ENCODE peak calls at places on chromosomes 3 and 15, in five cellular contexts. J, S, B, H and T are unnamed samples.

GRCh38 chr15:29569533-29570092 is 252.7 kb downstream of the TJP1 start:
- DNase-seq in B (peak), J (no peak), S (peak), H (peak), T (no peak)

GRCh38 chr3:144774897-144775296 is 803.3 kb downstream of the DIPK2A start:
- DNase-seq in H (no peak), J (no peak), S (no peak), B (no peak), T (no peak)

GRCh38 chr3:159654183-159655134 is 334.2 kb upstream of the IL12A start:
- DNase-seq in B (no peak), H (no peak), S (no peak), J (no peak), T (no peak)

GRCh38 chr3:159859424-159859823 is 129.2 kb upstream of the IL12A start:
- DNase-seq in B (no peak), J (no peak), S (no peak), H (no peak), T (no peak)

GRCh38 chr3:170532573-170532972 is 53.3 kb downstream of the SLC7A14 start:
- DNase-seq in S (no peak), B (no peak), J (no peak), H (no peak), T (no peak)

GRCh38 chr3:20798666-20799065 is 612.7 kb upstream of the SGO1 start:
- DNase-seq in B (no peak), H (no peak), J (no peak), S (no peak), T (no peak)

GRCh38 chr3:121649645-121650044 is 11.1 kb downstream of the HCLS1 start:
- DNase-seq in H (no peak), B (no peak), S (no peak), J (peak), T (no peak)

GRCh38 chr3:64863811-64864210 is 176.0 kb upstream of the ADAMTS9 start:
- DNase-seq in H (no peak), S (no peak), J (no peak), B (no peak), T (no peak)

GRCh38 chr15:82228750-82229149 is 33.8 kb downstream of the EFL1 start:
- DNase-seq in H (no peak), S (no peak), J (peak), B (no peak), T (peak)

GRCh38 chr3:124126446-124127017 is 134.6 kb upstream of the ROPN1 start:
- DNase-seq in J (no peak), B (no peak), H (no peak), S (no peak), T (no peak)

GRCh38 chr3:39166134-39166710 is 12.8 kb upstream of the CSRNP1 start:
- DNase-seq in S (no peak), J (peak), B (no peak), H (no peak), T (peak)

GRCh38 chr15:37586976-37587375 is 347.5 kb upstream of the TMCO5A start:
- DNase-seq in H (no peak), B (no peak), J (peak), S (no peak), T (peak)

GRCh38 chr3:10242182-10243065 is 5.8 kb upstream of the TATDN2 start:
- DNase-seq in J (peak), H (no peak), B (no peak), S (no peak), T (peak)

GRCh38 chr3:43752908-43753307 is 62.2 kb downstream of the ABHD5 start:
- DNase-seq in J (peak), H (no peak), B (no peak), S (no peak), T (no peak)

GRCh38 chr3:73484656-73485248 is 140.0 kb downstream of the PDZRN3 start:
- DNase-seq in S (no peak), B (peak), J (peak), H (no peak), T (no peak)

GRCh38 chr15:58793862-58794261 is 22.8 kb downstream of the MINDY2 start:
- DNase-seq in J (no peak), S (no peak), B (no peak), H (no peak), T (no peak)

GRCh38 chr3:50520849-50521248 is 17.4 kb upstream of the CACNA2D2 start:
- DNase-seq in B (no peak), S (no peak), H (no peak), J (no peak), T (no peak)

GRCh38 chr15:58404722-58405121 is 27.1 kb upstream of the LIPC start:
- DNase-seq in S (no peak), J (no peak), H (no peak), B (no peak), T (no peak)

GRCh38 chr15:47289667-47290066 is 427.6 kb upstream of the SEMA6D start:
- DNase-seq in J (no peak), S (no peak), B (no peak), H (no peak), T (no peak)

DNA sequence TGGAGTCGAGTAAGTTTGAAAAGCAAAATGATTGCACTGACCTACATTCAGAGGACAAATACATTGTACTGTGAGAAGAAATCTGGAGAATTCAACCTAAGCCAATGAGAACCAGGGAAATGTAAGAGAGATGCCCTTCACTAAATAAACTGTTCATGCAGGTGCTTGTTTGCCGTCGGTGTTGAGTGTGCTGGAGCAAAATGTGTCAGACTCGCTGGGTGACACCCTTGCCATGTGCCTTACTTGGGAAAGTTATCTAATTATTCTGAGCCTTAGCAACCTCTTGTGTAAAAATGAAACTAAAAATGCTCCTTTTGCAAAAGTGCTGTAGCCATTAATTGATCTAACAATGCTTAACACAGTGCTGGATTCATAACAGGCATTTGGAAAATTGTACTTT is 140.4 kb downstream of the GABRB3 start:
- DNase-seq in H (no peak), B (no peak), S (no peak), J (no peak), T (no peak)
- H2BK15ac ChIP-seq in H (no peak), B (no peak), S (no peak), J (no peak), T (no peak)

GRCh38 chr15:91306155-91306554 is 206.1 kb downstream of the SV2B start:
- DNase-seq in S (no peak), J (no peak), H (no peak), B (no peak), T (no peak)

GRCh38 chr15:91308855-91309254 is 208.8 kb downstream of the SV2B start:
- DNase-seq in J (no peak), S (no peak), H (no peak), B (no peak), T (no peak)

GRCh38 chr15:91307561-91307960 is 207.5 kb downstream of the SV2B start:
- DNase-seq in H (no peak), B (no peak), J (no peak), S (no peak), T (no peak)

GRCh38 chr15:91304794-91305193 is 204.7 kb downstream of the SV2B start:
- DNase-seq in B (no peak), S (no peak), H (no peak), J (no peak), T (no peak)

GRCh38 chr15:91308209-91308608 is 208.2 kb downstream of the SV2B start:
- DNase-seq in J (no peak), S (no peak), H (no peak), B (no peak), T (no peak)
- H4K91ac ChIP-seq in J (no peak), S (no peak), H (no peak), B (no peak), T (no peak)

GRCh38 chr3:47515100-47515499 is 1.6 kb upstream of the ELP6 start:
- DNase-seq in H (no peak), B (no peak), J (no peak), S (no peak), T (no peak)

GRCh38 chr3:47515864-47516319 is 2.4 kb upstream of the ELP6 start:
- DNase-seq in B (no peak), J (no peak), H (no peak), S (no peak), T (no peak)

GRCh38 chr3:47513125-47513929 is at the start of gene ELP6:
- DNase-seq in B (peak), J (peak), S (peak), H (peak), T (peak)

GRCh38 chr3:47517937-47518336 is 4.4 kb upstream of the ELP6 start:
- DNase-seq in H (no peak), S (no peak), B (no peak), J (no peak), T (no peak)

GRCh38 chr3:47512416-47513124 is 942 bp downstream of the ELP6 start:
- DNase-seq in S (no peak), J (no peak), B (no peak), H (no peak), T (peak)
- H3K14ac ChIP-seq in S (peak), J (peak), B (peak), H (no peak), T (peak)

DNA sequence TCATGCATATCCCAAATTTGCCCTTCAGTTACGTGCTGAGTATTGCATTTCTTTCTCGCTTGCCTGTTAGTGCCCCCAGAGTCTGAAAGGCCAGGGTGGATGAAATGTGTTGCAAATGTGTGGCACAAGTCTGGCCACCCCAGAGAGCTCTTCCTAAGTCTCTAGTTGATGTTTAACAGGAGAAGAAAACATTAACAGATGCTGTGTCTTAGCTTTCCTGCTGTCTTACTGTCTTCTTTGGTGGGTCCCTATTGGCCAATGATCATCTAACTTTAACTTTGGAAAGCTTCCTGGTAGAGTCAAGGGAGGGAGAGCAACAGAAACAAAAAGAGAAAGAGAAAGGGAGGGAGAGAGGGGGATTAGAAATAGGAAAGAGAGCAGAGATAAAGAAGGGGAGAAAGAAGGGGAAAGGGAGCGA is 76.7 kb upstream of the P3H2 start:
- DNase-seq in H (no peak), B (no peak), S (no peak), J (no peak), T (peak)
- H2BK15ac ChIP-seq in H (no peak), B (no peak), S (no peak), J (peak), T (no peak)

GRCh38 chr15:40894689-40895308 is 549 bp downstream of the VPS18 start:
- DNase-seq in B (peak), H (peak), J (peak), S (peak), T (peak)
- H4K91ac ChIP-seq in B (no peak), H (no peak), J (no peak), S (no peak), T (peak)